ENCODE peak calls at places on chromosomes 2 and 18, in four cellular contexts. H, Y, D and N are unnamed samples.

GRCh38 chr18:3794537-3795348 is 344.8 kb downstream of the TGIF1 start:
- DNase-seq in H (peak; percentile 61), Y (no peak), D (no peak), N (peak; percentile 75)

GRCh38 chr2:147424766-147425165 is 420.1 kb upstream of the ACVR2A start:
- DNase-seq in H (no peak), Y (no peak), D (no peak), N (no peak)

GRCh38 chr2:237911363-237912017 is 52.1 kb downstream of the RAMP1 start:
- DNase-seq in H (no peak), Y (no peak), D (no peak), N (no peak)

GRCh38 chr2:145744541-145745386 is 1224.8 kb upstream of the ZEB2 start:
- DNase-seq in H (peak; percentile 33), Y (no peak), D (peak; percentile 62), N (peak; percentile 18)

GRCh38 chr2:62505109-62505508 is 886 bp downstream of the TMEM17 start:
- DNase-seq in H (no peak), Y (no peak), D (peak; percentile 9), N (no peak)

GRCh38 chr18:62784966-62785413 is 69.6 kb downstream of the PHLPP1 start:
- DNase-seq in H (no peak), Y (no peak), D (no peak), N (no peak)

GRCh38 chr2:107808986-107809385 is 17.7 kb upstream of the RGPD4 start:
- DNase-seq in H (no peak), Y (no peak), D (no peak), N (no peak)

GRCh38 chr2:120926463-120927165 is 190.9 kb downstream of the GLI2 start:
- DNase-seq in H (no peak), Y (no peak), D (no peak), N (no peak)

GRCh38 chr2:1856922-1857321 is 112.6 kb upstream of the PXDN start:
- DNase-seq in H (no peak), Y (no peak), D (no peak), N (no peak)

GRCh38 chr2:20436716-20437470 is 10.0 kb upstream of the RHOB start:
- DNase-seq in H (no peak), Y (no peak), D (peak; percentile 89), N (no peak)

GRCh38 chr2:17441055-17441771 is 77.0 kb downstream of the RAD51AP2 start:
- DNase-seq in H (no peak), Y (no peak), D (no peak), N (no peak)

GRCh38 chr2:30514134-30514860 is 67.3 kb downstream of the LCLAT1 start:
- DNase-seq in H (peak; percentile 12), Y (no peak), D (no peak), N (no peak)

GRCh38 chr2:156189143-156189542 is 143.4 kb downstream of the NR4A2 start:
- DNase-seq in H (no peak), Y (no peak), D (no peak), N (no peak)

GRCh38 chr2:158507141-158507540 is 50.4 kb downstream of the PKP4 start:
- DNase-seq in H (no peak), Y (no peak), D (no peak), N (no peak)

GRCh38 chr18:77765468-77765867 is 515.8 kb downstream of the GALR1 start:
- DNase-seq in H (no peak), Y (no peak), D (peak; percentile 58), N (no peak)

GRCh38 chr2:20519309-20519708 is 72.4 kb downstream of the RHOB start:
- DNase-seq in H (no peak), Y (no peak), D (no peak), N (no peak)

GRCh38 chr2:60480089-60480773 is 73.2 kb downstream of the BCL11A start:
- DNase-seq in H (no peak), Y (no peak), D (no peak), N (no peak)